ENCODE peak calls at places on chromosomes 6 and 20, in four cellular contexts. P, I, W and V are unnamed samples.

GRCh38 chr6:167496707-167497106 is 171.8 kb downstream of the TTLL2 start:
- DNase-seq in I (no peak), P (no peak), W (no peak), V (no peak)

GRCh38 chr6:84763397-84764331 is 734 bp downstream of the TBX18 start:
- DNase-seq in W (no peak), I (no peak), P (no peak), V (no peak)

GRCh38 chr20:21048841-21049273 is 57.3 kb downstream of the LINC00237 start:
- DNase-seq in I (peak), W (peak), P (peak), V (peak)

GRCh38 chr20:11544029-11544678 is 373.5 kb upstream of the BTBD3 start:
- DNase-seq in I (peak), P (no peak), W (peak), V (peak)

GRCh38 chr6:28673800-28674671 is 148.4 kb downstream of the GPX5 start:
- DNase-seq in I (peak), P (peak), W (peak), V (no peak)

GRCh38 chr6:138146544-138146943 is 15.2 kb upstream of the ARFGEF3 start:
- DNase-seq in P (no peak), W (no peak), I (no peak), V (no peak)

GRCh38 chr20:53934421-53935352 is 135.7 kb downstream of the BCAS1 start:
- DNase-seq in P (no peak), I (peak), W (no peak), V (no peak)

GRCh38 chr6:47478233-47479155 is 905 bp downstream of the CD2AP start:
- DNase-seq in I (peak), P (no peak), W (no peak), V (peak)

GRCh38 chr6:151448623-151449022 is 3.3 kb downstream of the RMND1 start:
- DNase-seq in W (no peak), P (no peak), I (no peak), V (no peak)

GRCh38 chr6:147166360-147166944 is 37.8 kb upstream of the STXBP5 start:
- DNase-seq in P (no peak), I (no peak), W (no peak), V (no peak)

GRCh38 chr6:163332575-163332974 is 81.9 kb upstream of the QKI start:
- DNase-seq in I (no peak), P (no peak), W (no peak), V (no peak)

GRCh38 chr6:159002432-159003160 is 2.6 kb upstream of the RSPH3 start:
- DNase-seq in P (no peak), I (peak), W (no peak), V (no peak)

GRCh38 chr6:156674197-156674596 is 103.0 kb upstream of the ARID1B start:
- DNase-seq in W (no peak), I (no peak), P (no peak), V (no peak)

GRCh38 chr6:166438211-166438861 is 55.6 kb upstream of the MPC1 start:
- DNase-seq in P (no peak), W (no peak), I (no peak), V (no peak)

GRCh38 chr20:35648836-35649235 is 15.9 kb downstream of the CPNE1 start:
- DNase-seq in I (peak), W (no peak), P (no peak), V (no peak)

GRCh38 chr20:33647603-33648395 is 14.3 kb upstream of the C20orf144 start:
- DNase-seq in I (peak), W (no peak), P (no peak), V (no peak)

GRCh38 chr20:39089029-39089428 is 126.9 kb downstream of the DHX35 start:
- DNase-seq in W (no peak), P (no peak), I (no peak), V (no peak)

GRCh38 chr6:35258858-35259193 is 709 bp upstream of the ZNF76 start:
- DNase-seq in W (no peak), I (no peak), P (peak), V (no peak)

GRCh38 chr20:8532169-8532568 is 400.1 kb downstream of the PLCB1 start:
- DNase-seq in I (no peak), W (no peak), P (no peak), V (no peak)

GRCh38 chr20:8530022-8530421 is 398.0 kb downstream of the PLCB1 start:
- DNase-seq in I (no peak), W (no peak), P (no peak), V (no peak)

GRCh38 chr20:8524716-8525343 is 392.8 kb downstream of the PLCB1 start:
- DNase-seq in P (no peak), I (no peak), W (no peak), V (no peak)

GRCh38 chr20:8523684-8524083 is 391.6 kb downstream of the PLCB1 start:
- DNase-seq in P (no peak), W (no peak), I (peak), V (no peak)

DNA sequence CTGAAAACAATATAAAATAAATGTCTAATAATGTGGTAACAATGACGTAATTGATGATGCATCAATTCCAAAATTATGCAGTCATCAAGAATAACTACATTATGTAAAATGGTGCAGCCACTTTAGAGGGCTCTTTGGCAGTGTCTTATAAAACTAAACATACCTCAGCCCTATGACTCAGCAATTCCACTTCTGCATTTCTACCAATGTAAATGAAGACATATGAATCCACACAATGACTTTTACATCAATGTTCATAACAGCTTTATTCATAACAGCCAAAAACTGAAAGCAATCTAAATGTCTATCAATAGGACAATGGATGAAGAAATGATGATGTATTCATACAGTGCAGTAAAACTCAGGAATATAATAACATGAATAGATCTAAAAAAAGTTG is 395.9 kb downstream of the PLCB1 start:
- DNase-seq in W (no peak), P (no peak), I (peak), V (no peak)
- H3K27ac ChIP-seq in W (no peak), P (no peak), I (no peak), V (no peak)

GRCh38 chr20:1187605-1188171 is 2.9 kb upstream of the TMEM74B start:
- DNase-seq in W (no peak), P (no peak), I (no peak), V (no peak)
- H3K4me3 ChIP-seq in W (no peak), P (no peak), I (no peak), V (no peak)

GRCh38 chr6:33078442-33078841 is 2.7 kb downstream of the HLA-DPB1 start:
- DNase-seq in I (no peak), W (no peak), P (no peak), V (no peak)

GRCh38 chr6:33079575-33079974 is 3.8 kb downstream of the HLA-DPB1 start:
- DNase-seq in I (no peak), W (no peak), P (no peak), V (no peak)

GRCh38 chr6:33078919-33079521 is 3.2 kb downstream of the HLA-DPB1 start:
- DNase-seq in W (no peak), P (no peak), I (no peak), V (no peak)

GRCh38 chr6:33076406-33076934 is 680 bp downstream of the HLA-DPB1 start:
- DNase-seq in I (no peak), P (no peak), W (no peak), V (no peak)

GRCh38 chr6:33077908-33078307 is 2.1 kb downstream of the HLA-DPB1 start:
- DNase-seq in P (no peak), W (no peak), I (no peak), V (no peak)
- H3K27ac ChIP-seq in P (no peak), W (no peak), I (no peak), V (no peak)

GRCh38 chr20:56428881-56429280 is 16.8 kb downstream of the CASS4 start:
- DNase-seq in P (no peak), I (no peak), W (no peak), V (no peak)
- H3K4me3 ChIP-seq in P (peak), I (no peak), W (no peak), V (no peak)

DNA sequence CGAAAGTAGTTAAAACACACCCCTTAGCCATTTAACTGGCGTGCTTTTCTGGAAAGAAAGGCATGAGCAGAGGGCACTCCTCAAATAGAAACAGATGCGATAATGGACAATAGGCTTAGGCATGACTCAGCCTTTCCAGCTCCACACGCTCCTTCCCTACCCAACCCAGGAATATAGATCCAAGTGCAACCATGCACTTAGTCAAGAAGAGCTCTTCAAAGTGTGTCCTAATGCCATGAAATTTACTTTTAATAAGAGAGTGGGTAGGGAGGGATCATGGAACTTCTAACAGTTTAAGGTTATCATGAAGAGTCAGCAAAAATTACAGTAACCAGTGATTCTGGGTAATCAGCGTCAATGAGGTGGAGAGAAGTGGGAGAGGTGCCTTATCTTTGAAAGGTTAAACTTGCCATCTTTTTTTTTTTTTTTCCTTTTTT is 2.4 kb upstream of the EFHC1 start:
- DNase-seq in I (peak), P (no peak), W (no peak), V (no peak)
- H3K27ac ChIP-seq in I (peak), P (no peak), W (no peak), V (no peak)